ENCODE peak calls at places on chromosome 16, in six cellular contexts. M, E, X, R, B and P are unnamed samples.

GRCh38 chr16:15960124-15960971 is 10.9 kb downstream of the ABCC1 start:
- DNase-seq in M (no peak), E (no peak), X (peak; percentile 39), R (no peak), B (peak; percentile 43), P (no peak)

GRCh38 chr16:55482056-55482455 is 3.1 kb downstream of the MMP2 start:
- DNase-seq in M (no peak), E (peak; percentile 57), X (peak; percentile 62), R (no peak), B (no peak), P (no peak)

GRCh38 chr16:48188449-48189102 is 32.8 kb upstream of the ABCC12 start:
- DNase-seq in M (no peak), E (no peak), X (no peak), R (no peak), B (no peak), P (no peak)

GRCh38 chr16:55401036-55401435 is 77.0 kb downstream of the IRX6 start:
- DNase-seq in M (no peak), E (no peak), X (no peak), R (no peak), B (no peak), P (no peak)

GRCh38 chr16:73002836-73003235 is 45.1 kb downstream of the ZFHX3 start:
- DNase-seq in M (no peak), E (peak; percentile 74), X (no peak), R (no peak), B (no peak), P (no peak)

GRCh38 chr16:842061-842476 is 41.5 kb upstream of the GNG13 start:
- DNase-seq in M (no peak), E (peak; percentile 8), X (no peak), R (no peak), B (no peak), P (no peak)

GRCh38 chr16:72092832-72093447 is 480 bp downstream of the TXNL4B start:
- DNase-seq in M (peak; percentile 51), E (peak; percentile 68), X (peak; percentile 70), R (peak; percentile 50), B (peak; percentile 45), P (peak; percentile 31)

GRCh38 chr16:19377864-19378263 is 39.8 kb upstream of the TMC5 start:
- DNase-seq in M (no peak), E (no peak), X (no peak), R (no peak), B (peak; percentile 29), P (no peak)

GRCh38 chr16:55209626-55210025 is 114.4 kb upstream of the IRX6 start:
- DNase-seq in M (no peak), E (no peak), X (no peak), R (no peak), B (no peak), P (no peak)

GRCh38 chr16:77434365-77435239 is at the start of gene ADAMTS18:
- DNase-seq in M (peak; percentile 73), E (no peak), X (no peak), R (no peak), B (peak; percentile 72), P (no peak)
- H3K4me2 ChIP-seq in M (peak within 1 kb of the TSS; percentile 99), E (no peak within 1 kb of the TSS), X (peak within 1 kb of the TSS; percentile 2), R (peak within 1 kb of the TSS; percentile 86), B (peak within 1 kb of the TSS; percentile 93), P (no peak within 1 kb of the TSS)

GRCh38 chr16:17830651-17831050 is 359.9 kb upstream of the XYLT1 start:
- DNase-seq in M (no peak), E (no peak), X (no peak), R (no peak), B (no peak), P (no peak)
- H3K4me3 ChIP-seq in M (no peak overlapping the region), E (no peak overlapping the region), X (no peak overlapping the region), R (no peak overlapping the region), B (no peak overlapping the region), P (no peak overlapping the region)

GRCh38 chr16:85402910-85403692 is 210.0 kb upstream of the GSE1 start:
- DNase-seq in M (no peak), E (peak; percentile 77), X (no peak), R (no peak), B (peak; percentile 52), P (no peak)
- TF ChIP-seq CTCF in M (no peak), E (no peak), X (no peak), R (no peak), B (no peak), P (no peak)

GRCh38 chr16:89920723-89921122 is 2.1 kb downstream of the MC1R start:
- DNase-seq in M (no peak), E (peak; percentile 47), X (no peak), R (no peak), B (no peak), P (no peak)
- H3K4me2 ChIP-seq in M (peak overlapping the region; percentile 92), E (peak overlapping the region; percentile 71), X (no peak overlapping the region), R (peak overlapping the region; percentile 96), B (peak overlapping the region; percentile 92), P (no peak overlapping the region)

GRCh38 chr16:14309001-14309886 is 238.1 kb downstream of the MRTFB start:
- DNase-seq in M (peak; percentile 42), E (peak; percentile 39), X (peak; percentile 81), R (no peak), B (peak; percentile 90), P (peak; percentile 94)

GRCh38 chr16:14309906-14310305 is 238.8 kb downstream of the MRTFB start:
- DNase-seq in M (no peak), E (peak; percentile 79), X (peak; percentile 86), R (peak; percentile 74), B (no peak), P (peak; percentile 89)

GRCh38 chr16:14307623-14308356 is 236.7 kb downstream of the MRTFB start:
- DNase-seq in M (no peak), E (no peak), X (peak; percentile 64), R (no peak), B (peak; percentile 21), P (peak; percentile 62)

GRCh38 chr16:14307059-14307531 is 236.0 kb downstream of the MRTFB start:
- DNase-seq in M (peak; percentile 32), E (no peak), X (no peak), R (no peak), B (peak; percentile 33), P (no peak)

DNA sequence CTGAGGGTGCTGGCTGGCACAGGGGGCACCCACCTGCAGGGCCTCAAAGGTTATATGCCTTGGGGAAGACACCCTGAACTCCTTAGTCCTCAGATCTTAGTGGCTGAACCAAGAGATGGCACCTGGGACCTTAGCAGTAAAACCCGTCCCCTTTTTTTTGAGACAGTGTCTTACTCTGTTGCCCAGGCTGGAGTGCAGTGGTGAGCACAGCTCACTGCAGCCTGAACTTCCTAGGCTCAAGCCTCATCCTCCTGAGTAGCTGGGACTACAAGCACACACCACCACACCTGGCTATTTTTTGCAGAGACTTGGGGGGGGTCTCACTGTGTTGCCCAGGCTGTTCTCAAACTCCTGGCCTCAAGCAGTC is 237.2 kb downstream of the MRTFB start:
- DNase-seq in M (no peak), E (no peak), X (no peak), R (no peak), B (no peak), P (no peak)
- H3K4me3 ChIP-seq in M (no peak overlapping the region), E (no peak overlapping the region), X (no peak overlapping the region), R (peak overlapping the region; percentile 98), B (no peak overlapping the region), P (peak overlapping the region; percentile 96)